ENCODE peak calls at places on chromosomes 12 and 14, in four cellular contexts. L is HCT116, T is A549, G is breast epithelium. H is an unnamed sample.

GRCh38 chr14:101458536-101459391 is 102.5 kb upstream of the DIO3 start:
- DNase-seq in L (no peak), T (no peak), G (no peak), H (no peak)

GRCh38 chr14:22664261-22664660 is 20.1 kb upstream of the OR6J1 start:
- DNase-seq in L (no peak), T (peak; percentile 57), G (no peak), H (no peak)

GRCh38 chr14:31027847-31028246 is 1.7 kb upstream of the STRN3 start:
- DNase-seq in L (no peak), T (no peak), G (no peak), H (no peak)

GRCh38 chr14:57897148-57897547 is 31.3 kb upstream of the SLC35F4 start:
- DNase-seq in L (no peak), T (no peak), G (no peak), H (no peak)

GRCh38 chr14:31286456-31287293 is 79.1 kb upstream of the HECTD1 start:
- DNase-seq in L (peak; percentile 50), T (peak; percentile 54), G (no peak), H (no peak)

GRCh38 chr12:56839489-56840442 is 76.6 kb downstream of the HSD17B6 start:
- DNase-seq in L (peak; percentile 48), T (peak; percentile 65), G (no peak), H (peak; percentile 16)

GRCh38 chr14:57487771-57488170 is 5.9 kb downstream of the CCDC198 start:
- DNase-seq in L (no peak), T (no peak), G (no peak), H (no peak)

GRCh38 chr14:29321646-29322045 is 555.1 kb downstream of the FOXG1 start:
- DNase-seq in L (no peak), T (no peak), G (no peak), H (no peak)

GRCh38 chr12:120155072-120155471 is 38.5 kb upstream of the RAB35 start:
- DNase-seq in L (no peak), T (no peak), G (no peak), H (no peak)

GRCh38 chr12:120148011-120148410 is 31.5 kb upstream of the RAB35 start:
- DNase-seq in L (no peak), T (no peak), G (no peak), H (no peak)

GRCh38 chr12:120156315-120157259 is 37.9 kb downstream of the GCN1 start:
- DNase-seq in L (no peak), T (no peak), G (no peak), H (no peak)

GRCh38 chr12:120145164-120145563 is 28.6 kb upstream of the RAB35 start:
- DNase-seq in L (no peak), T (no peak), G (no peak), H (no peak)

DNA sequence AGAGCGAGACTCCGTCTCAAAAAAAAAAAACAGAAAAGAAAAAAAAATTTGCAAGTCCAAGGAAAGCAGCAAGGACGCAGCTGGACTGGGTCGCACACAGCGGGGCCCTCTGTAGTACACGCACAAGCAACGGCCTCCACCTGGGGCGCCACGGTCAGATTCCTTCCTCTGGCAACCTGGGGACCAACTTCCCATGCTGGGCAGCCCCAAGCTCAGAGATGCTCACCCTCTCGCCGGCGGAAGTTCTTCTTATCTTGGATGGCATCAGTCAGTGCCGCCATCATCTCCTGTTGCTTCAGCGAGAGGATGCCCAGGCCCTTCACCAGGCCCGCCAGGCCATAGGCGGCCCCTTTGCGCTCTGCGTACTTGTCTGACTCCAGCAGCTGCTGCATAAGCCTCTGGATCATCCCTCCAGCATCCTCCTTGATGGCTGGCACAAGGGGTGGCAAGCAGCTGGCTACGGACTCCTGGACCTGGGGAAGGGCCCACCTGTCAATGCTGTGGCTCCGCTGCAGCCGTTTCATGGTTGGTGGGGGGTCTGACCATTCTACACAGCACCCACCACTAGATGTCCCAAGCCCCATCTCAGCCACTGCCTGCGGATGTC is 34.5 kb upstream of the RAB35 start:
- DNase-seq in L (no peak), T (no peak), G (no peak), H (no peak)
- TF ChIP-seq POLR2A in L (no peak), T (no peak), G (no peak), H (no peak)

GRCh38 chr12:106301241-106301610 is 1.3 kb upstream of the TCP11L2 start:
- DNase-seq in L (no peak), T (no peak), G (no peak), H (no peak)

GRCh38 chr12:106303202-106303820 is 778 bp downstream of the TCP11L2 start:
- DNase-seq in L (no peak), T (peak; percentile 61), G (peak; percentile 80), H (peak; percentile 97)

GRCh38 chr12:106301611-106302321 is 767 bp upstream of the TCP11L2 start:
- DNase-seq in L (no peak), T (peak; percentile 83), G (peak; percentile 45), H (peak; percentile 91)

GRCh38 chr12:106304001-106304421 is 1.5 kb downstream of the TCP11L2 start:
- DNase-seq in L (no peak), T (no peak), G (no peak), H (no peak)

GRCh38 chr12:106302401-106303201 is at the start of gene TCP11L2:
- DNase-seq in L (no peak), T (peak; percentile 83), G (peak; percentile 82), H (peak; percentile 86)
- TF ChIP-seq POLR2A in L (no peak), T (no peak), G (peak; percentile 38), H (no peak)

GRCh38 chr14:63852817-63853730 is at the start of gene SYNE2:
- DNase-seq in L (no peak), T (peak; percentile 75), G (peak; percentile 48), H (peak; percentile 95)
- TF ChIP-seq POLR2A in L (no peak), T (peak; percentile 49), G (no peak), H (no peak)

GRCh38 chr12:132640936-132641335 is 22.4 kb downstream of the P2RX2 start:
- DNase-seq in L (no peak), T (no peak), G (no peak), H (no peak)
- TF ChIP-seq POLR2A in L (no peak), T (no peak), G (no peak), H (no peak)

GRCh38 chr12:69620077-69620476 is 9.4 kb upstream of the LRRC10 start:
- DNase-seq in L (no peak), T (no peak), G (no peak), H (peak; percentile 31)

GRCh38 chr12:69620921-69621320 is 10.2 kb upstream of the LRRC10 start:
- DNase-seq in L (no peak), T (no peak), G (no peak), H (peak; percentile 4)

GRCh38 chr12:69619050-69619449 is 8.3 kb upstream of the LRRC10 start:
- DNase-seq in L (no peak), T (no peak), G (no peak), H (no peak)

GRCh38 chr12:69621551-69621950 is 10.8 kb upstream of the LRRC10 start:
- DNase-seq in L (no peak), T (no peak), G (no peak), H (no peak)

DNA sequence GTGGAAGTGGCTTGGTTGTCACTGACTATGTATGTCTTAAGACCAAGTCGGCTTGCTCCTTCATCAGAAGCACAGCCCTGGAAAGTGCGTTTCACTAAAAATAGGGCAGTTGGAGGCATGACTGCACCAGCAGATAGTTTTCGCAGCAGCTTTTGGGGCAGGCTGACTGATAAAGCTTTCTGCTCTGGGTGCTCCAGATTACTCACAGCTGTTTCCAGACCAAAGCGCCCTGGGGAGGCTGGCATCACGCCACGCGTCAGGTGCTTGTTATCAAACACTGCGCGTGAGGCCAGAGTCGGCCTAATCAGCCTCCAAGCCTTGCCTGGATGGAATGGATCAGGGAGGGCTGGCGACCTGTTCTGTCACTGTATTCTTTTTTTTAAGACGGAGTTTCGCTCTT is 13.3 kb upstream of the LRRC10 start:
- DNase-seq in L (no peak), T (no peak), G (no peak), H (peak; percentile 81)
- TF ChIP-seq POLR2A in L (no peak), T (no peak), G (no peak), H (no peak)

GRCh38 chr12:49705479-49706267 is 1.5 kb downstream of the FMNL3 start:
- DNase-seq in L (no peak), T (no peak), G (no peak), H (peak; percentile 90)
- TF ChIP-seq POLR2A in L (no peak), T (no peak), G (no peak), H (no peak)